ENCODE peak calls at places on chromosomes 1 and 21, in four cellular contexts. Z is body of pancreas, C is H4, L is NCI-H748 treated with DMSO at 0.1 percent for 48 hours. U is an unnamed sample.

GRCh38 chr1:188723332-188724020 is 1754.2 kb downstream of the BRINP3 start:
- DNase-seq in C (no peak), Z (no peak), L (no peak), U (no peak)

GRCh38 chr1:233245191-233245765 is 50.2 kb downstream of the PCNX2 start:
- DNase-seq in L (no peak), Z (no peak), C (peak; percentile 82), U (no peak)

GRCh38 chr1:156165083-156165482 is 11.7 kb downstream of the SEMA4A start:
- DNase-seq in Z (no peak), L (no peak), C (no peak), U (no peak)

GRCh38 chr1:67869233-67869632 is 36.0 kb upstream of the GNG12 start:
- DNase-seq in Z (no peak), C (no peak), L (no peak), U (no peak)

GRCh38 chr1:96313216-96313615 is 408.4 kb upstream of the PTBP2 start:
- DNase-seq in L (no peak), C (no peak), Z (no peak), U (no peak)

GRCh38 chr1:221602866-221603265 is 139.0 kb downstream of the DUSP10 start:
- DNase-seq in L (no peak), C (no peak), Z (no peak), U (no peak)

GRCh38 chr1:113930499-113931161 is 1.5 kb downstream of the HIPK1 start:
- DNase-seq in L (no peak), Z (peak; percentile 54), C (peak; percentile 49), U (peak; percentile 41)

GRCh38 chr21:25691931-25692330 is 42.8 kb downstream of the ATP5PF start:
- DNase-seq in C (no peak), L (no peak), Z (no peak), U (no peak)

GRCh38 chr21:40635336-40635735 is 211.6 kb downstream of the DSCAM start:
- DNase-seq in C (no peak), Z (no peak), L (no peak), U (no peak)

GRCh38 chr1:45304311-45305081 is 22.2 kb upstream of the HPDL start:
- DNase-seq in C (peak; percentile 37), Z (peak; percentile 32), L (no peak), U (peak; percentile 54)

GRCh38 chr21:37463083-37463780 is 96.7 kb downstream of the DYRK1A start:
- DNase-seq in C (peak; percentile 62), L (peak; percentile 35), Z (peak; percentile 60), U (no peak)

GRCh38 chr21:35410123-35410522 is 361.0 kb upstream of the RUNX1 start:
- DNase-seq in L (no peak), C (no peak), Z (no peak), U (no peak)

GRCh38 chr1:18883636-18884418 is 18.5 kb downstream of the ALDH4A1 start:
- DNase-seq in C (peak; percentile 48), Z (peak; percentile 75), L (peak; percentile 6), U (peak; percentile 73)